ENCODE peak calls at places on chromosomes 4 and X, in five cellular contexts. One of them, this sample, is unnamed.

GRCh38 chr4:115292320-115293092 is 179.1 kb upstream of the NDST4 start:
- DNase-seq in amniotic stem cell: no peak
- DNase-seq in fibroblast of lung: no peak
- DNase-seq in GM03348: no peak
- DNase-seq in cardiac fibroblast: no peak
- DNase-seq in this sample: no peak

GRCh38 chr4:169745291-169745690 is 12.5 kb downstream of the HPF1 start:
- DNase-seq in GM03348: peak
- DNase-seq in fibroblast of lung: peak
- DNase-seq in amniotic stem cell: peak
- DNase-seq in cardiac fibroblast: peak
- DNase-seq in this sample: no peak

GRCh38 chr4:1251773-1252066 is 2.8 kb upstream of the CTBP1 start:
- DNase-seq in GM03348: no peak
- DNase-seq in fibroblast of lung: no peak
- DNase-seq in amniotic stem cell: no peak
- DNase-seq in cardiac fibroblast: no peak
- DNase-seq in this sample: no peak

GRCh38 chr4:114815760-114816159 is 217.2 kb downstream of the UGT8 start:
- DNase-seq in GM03348: no peak
- DNase-seq in amniotic stem cell: no peak
- DNase-seq in fibroblast of lung: no peak
- DNase-seq in cardiac fibroblast: no peak
- DNase-seq in this sample: no peak

GRCh38 chr4:182447938-182448280 is 204.7 kb downstream of the TENM3 start:
- DNase-seq in fibroblast of lung: peak
- DNase-seq in amniotic stem cell: no peak
- DNase-seq in cardiac fibroblast: no peak
- DNase-seq in GM03348: no peak
- DNase-seq in this sample: no peak

GRCh38 chr4:17811078-17811603 is 362 bp downstream of the NCAPG start:
- DNase-seq in GM03348: no peak
- DNase-seq in cardiac fibroblast: no peak
- DNase-seq in amniotic stem cell: no peak
- DNase-seq in fibroblast of lung: no peak
- DNase-seq in this sample: no peak

GRCh38 chr4:101222156-101222845 is 125.0 kb downstream of the PPP3CA start:
- DNase-seq in amniotic stem cell: no peak
- DNase-seq in GM03348: no peak
- DNase-seq in fibroblast of lung: peak
- DNase-seq in cardiac fibroblast: peak
- DNase-seq in this sample: no peak

GRCh38 chr4:24394041-24394440 is 190.3 kb downstream of the DHX15 start:
- DNase-seq in GM03348: no peak
- DNase-seq in cardiac fibroblast: peak
- DNase-seq in fibroblast of lung: peak
- DNase-seq in amniotic stem cell: no peak
- DNase-seq in this sample: no peak

GRCh38 chr4:146453192-146453591 is 68.5 kb downstream of the SLC10A7 start:
- DNase-seq in fibroblast of lung: peak
- DNase-seq in cardiac fibroblast: no peak
- DNase-seq in GM03348: no peak
- DNase-seq in amniotic stem cell: no peak
- DNase-seq in this sample: no peak

GRCh38 chr4:26342328-26343040 is 21.7 kb downstream of the RBPJ start:
- DNase-seq in amniotic stem cell: peak
- DNase-seq in GM03348: peak
- DNase-seq in fibroblast of lung: peak
- DNase-seq in cardiac fibroblast: peak
- DNase-seq in this sample: no peak

GRCh38 chrX:11381464-11381863 is 88.3 kb downstream of the AMELX start:
- DNase-seq in GM03348: peak
- DNase-seq in cardiac fibroblast: peak
- DNase-seq in amniotic stem cell: no peak
- DNase-seq in fibroblast of lung: peak
- DNase-seq in this sample: peak

GRCh38 chrX:109943092-109943739 is 59.7 kb upstream of the TMEM164 start:
- DNase-seq in fibroblast of lung: no peak
- DNase-seq in cardiac fibroblast: no peak
- DNase-seq in GM03348: no peak
- DNase-seq in amniotic stem cell: no peak
- DNase-seq in this sample: no peak

GRCh38 chr4:6021831-6022606 is 3.8 kb upstream of the C4orf50 start:
- DNase-seq in cardiac fibroblast: no peak
- DNase-seq in fibroblast of lung: no peak
- DNase-seq in amniotic stem cell: no peak
- DNase-seq in GM03348: no peak
- DNase-seq in this sample: no peak

GRCh38 chr4:2261853-2262144 is at the start of gene MXD4:
- DNase-seq in GM03348: no peak
- DNase-seq in cardiac fibroblast: no peak
- DNase-seq in fibroblast of lung: no peak
- DNase-seq in amniotic stem cell: no peak
- DNase-seq in this sample: no peak